ENCODE peak calls at places on chromosomes 1 and 21, in eight cellular contexts. One of them, this sample, is unnamed.

GRCh38 chr1:176559474-176560390 is 96.8 kb downstream of the PAPPA2 start:
- DNase-seq in PC-3: peak
- DNase-seq in SK-N-SH: peak
- DNase-seq in fibroblast of lung: peak
- DNase-seq in HCT116: peak
- DNase-seq in GM23338: peak
- DNase-seq in H9: peak
- DNase-seq in IMR-90: peak
- DNase-seq in this sample: peak

GRCh38 chr1:203325004-203325417 is 19.7 kb downstream of the BTG2 start:
- DNase-seq in PC-3: no peak
- DNase-seq in SK-N-SH: no peak
- DNase-seq in fibroblast of lung: no peak
- DNase-seq in HCT116: no peak
- DNase-seq in GM23338: peak
- DNase-seq in H9: no peak
- DNase-seq in IMR-90: no peak
- DNase-seq in this sample: peak

GRCh38 chr1:160397651-160398050 is 2.7 kb upstream of the VANGL2 start:
- DNase-seq in PC-3: no peak
- DNase-seq in SK-N-SH: no peak
- DNase-seq in fibroblast of lung: no peak
- DNase-seq in HCT116: no peak
- DNase-seq in GM23338: no peak
- DNase-seq in H9: no peak
- DNase-seq in IMR-90: no peak
- DNase-seq in this sample: no peak

GRCh38 chr1:24795236-24795635 is 50.0 kb downstream of the CLIC4 start:
- DNase-seq in PC-3: no peak
- DNase-seq in SK-N-SH: no peak
- DNase-seq in fibroblast of lung: no peak
- DNase-seq in HCT116: no peak
- DNase-seq in GM23338: no peak
- DNase-seq in H9: no peak
- DNase-seq in IMR-90: peak
- DNase-seq in this sample: no peak

GRCh38 chr21:45655071-45655470 is 11.5 kb downstream of the PCBP3 start:
- DNase-seq in PC-3: peak
- DNase-seq in SK-N-SH: no peak
- DNase-seq in fibroblast of lung: peak
- DNase-seq in HCT116: no peak
- DNase-seq in GM23338: no peak
- DNase-seq in H9: no peak
- DNase-seq in IMR-90: peak
- DNase-seq in this sample: no peak

GRCh38 chr1:20440785-20441200 is 45.2 kb downstream of the CAMK2N1 start:
- DNase-seq in PC-3: peak
- DNase-seq in SK-N-SH: peak
- DNase-seq in fibroblast of lung: peak
- DNase-seq in HCT116: peak
- DNase-seq in GM23338: peak
- DNase-seq in H9: peak
- DNase-seq in IMR-90: peak
- DNase-seq in this sample: peak

GRCh38 chr21:34890724-34891609 is 158.1 kb downstream of the RUNX1 start:
- DNase-seq in PC-3: no peak
- DNase-seq in SK-N-SH: peak
- DNase-seq in fibroblast of lung: peak
- DNase-seq in HCT116: no peak
- DNase-seq in GM23338: peak
- DNase-seq in H9: peak
- DNase-seq in IMR-90: peak
- DNase-seq in this sample: no peak

GRCh38 chr1:8211620-8212442 is 106.1 kb upstream of the SLC45A1 start:
- DNase-seq in PC-3: peak
- DNase-seq in SK-N-SH: no peak
- DNase-seq in fibroblast of lung: peak
- DNase-seq in HCT116: peak
- DNase-seq in GM23338: peak
- DNase-seq in H9: no peak
- DNase-seq in IMR-90: peak
- DNase-seq in this sample: peak

GRCh38 chr1:95584315-95584714 is 350.3 kb downstream of the RWDD3 start:
- DNase-seq in PC-3: no peak
- DNase-seq in SK-N-SH: no peak
- DNase-seq in fibroblast of lung: no peak
- DNase-seq in HCT116: no peak
- DNase-seq in GM23338: no peak
- DNase-seq in H9: no peak
- DNase-seq in IMR-90: no peak
- DNase-seq in this sample: no peak

GRCh38 chr1:181010789-181011188 is 11.9 kb downstream of the STX6 start:
- DNase-seq in PC-3: no peak
- DNase-seq in SK-N-SH: no peak
- DNase-seq in fibroblast of lung: no peak
- DNase-seq in HCT116: no peak
- DNase-seq in GM23338: no peak
- DNase-seq in H9: no peak
- DNase-seq in IMR-90: peak
- DNase-seq in this sample: no peak

GRCh38 chr1:107874221-107874620 is 90.8 kb downstream of the VAV3 start:
- DNase-seq in PC-3: no peak
- DNase-seq in SK-N-SH: no peak
- DNase-seq in fibroblast of lung: peak
- DNase-seq in HCT116: no peak
- DNase-seq in GM23338: no peak
- DNase-seq in H9: no peak
- DNase-seq in IMR-90: no peak
- DNase-seq in this sample: no peak

GRCh38 chr21:28959367-28960099 is 33.1 kb downstream of the LTN1 start:
- DNase-seq in PC-3: peak
- DNase-seq in SK-N-SH: no peak
- DNase-seq in fibroblast of lung: peak
- DNase-seq in HCT116: no peak
- DNase-seq in GM23338: no peak
- DNase-seq in H9: no peak
- DNase-seq in IMR-90: peak
- DNase-seq in this sample: no peak

GRCh38 chr1:213201380-213202155 is 150.5 kb downstream of the RPS6KC1 start:
- DNase-seq in PC-3: no peak
- DNase-seq in SK-N-SH: no peak
- DNase-seq in fibroblast of lung: peak
- DNase-seq in HCT116: no peak
- DNase-seq in GM23338: no peak
- DNase-seq in H9: no peak
- DNase-seq in IMR-90: peak
- DNase-seq in this sample: no peak

GRCh38 chr1:63742526-63742925 is 31.3 kb upstream of the ROR1 start:
- DNase-seq in PC-3: no peak
- DNase-seq in SK-N-SH: no peak
- DNase-seq in fibroblast of lung: no peak
- DNase-seq in HCT116: no peak
- DNase-seq in GM23338: no peak
- DNase-seq in H9: no peak
- DNase-seq in IMR-90: no peak
- DNase-seq in this sample: no peak

GRCh38 chr1:2644171-2644570 is 11.4 kb upstream of the MMEL1 start:
- DNase-seq in PC-3: no peak
- DNase-seq in SK-N-SH: no peak
- DNase-seq in fibroblast of lung: no peak
- DNase-seq in HCT116: no peak
- DNase-seq in GM23338: no peak
- DNase-seq in H9: no peak
- DNase-seq in IMR-90: no peak
- DNase-seq in this sample: no peak

GRCh38 chr1:213122514-213122929 is 71.5 kb downstream of the RPS6KC1 start:
- DNase-seq in PC-3: peak
- DNase-seq in SK-N-SH: peak
- DNase-seq in fibroblast of lung: peak
- DNase-seq in HCT116: peak
- DNase-seq in GM23338: peak
- DNase-seq in H9: no peak
- DNase-seq in IMR-90: peak
- DNase-seq in this sample: no peak

DNA sequence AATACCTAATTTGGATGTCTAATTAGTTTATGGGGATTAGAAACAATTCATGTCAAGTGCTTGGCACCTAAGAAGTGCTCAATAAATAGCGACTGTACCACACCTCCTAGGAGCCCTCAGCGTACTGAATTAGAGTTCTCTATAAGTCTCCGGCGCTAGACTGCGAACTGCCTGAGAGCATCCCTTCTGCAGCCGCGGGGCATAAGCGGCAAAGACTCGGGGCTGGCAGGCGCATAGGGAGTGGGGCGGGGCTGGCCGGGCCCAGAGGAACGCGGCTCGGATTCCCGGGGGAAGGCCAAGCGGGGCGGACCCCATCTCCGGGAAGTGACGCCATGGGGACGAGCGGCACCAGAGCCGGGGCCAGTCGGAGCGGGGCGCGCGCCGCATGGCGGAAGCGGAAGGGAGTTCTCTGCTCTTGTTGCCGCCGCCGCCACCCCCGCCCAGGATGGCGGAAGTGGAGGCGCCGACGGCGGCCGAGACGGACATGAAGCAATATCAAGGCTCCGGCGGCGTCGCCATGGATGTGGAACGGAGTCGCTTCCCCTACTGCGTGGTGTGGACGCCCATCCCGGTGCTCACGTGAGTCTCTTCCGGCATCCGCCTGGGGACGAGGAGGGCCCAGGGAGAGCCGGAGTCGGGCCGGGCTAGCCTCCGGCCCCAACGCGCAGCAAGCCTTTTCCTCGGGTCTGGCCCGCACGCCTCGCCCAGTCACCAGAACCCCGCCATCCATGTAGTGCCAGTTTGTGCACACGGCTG is at the start of gene TMEM222:
- DNase-seq in PC-3: peak
- DNase-seq in SK-N-SH: peak
- DNase-seq in fibroblast of lung: peak
- DNase-seq in HCT116: peak
- DNase-seq in GM23338: peak
- DNase-seq in H9: peak
- DNase-seq in IMR-90: peak
- DNase-seq in this sample: peak
- TF ChIP-seq CTCF in PC-3: no peak
- TF ChIP-seq CTCF in SK-N-SH: no peak
- TF ChIP-seq CTCF in fibroblast of lung: no peak
- TF ChIP-seq CTCF in HCT116: no peak
- TF ChIP-seq CTCF in GM23338: peak
- TF ChIP-seq CTCF in H9: no peak
- TF ChIP-seq CTCF in IMR-90: peak
- TF ChIP-seq CTCF in this sample: no peak

GRCh38 chr21:30612132-30612531 is 1.6 kb downstream of the KRTAP6-1 start:
- DNase-seq in PC-3: no peak
- DNase-seq in SK-N-SH: no peak
- DNase-seq in fibroblast of lung: no peak
- DNase-seq in HCT116: no peak
- DNase-seq in GM23338: no peak
- DNase-seq in H9: no peak
- DNase-seq in IMR-90: no peak
- DNase-seq in this sample: no peak
- H3K4me2 ChIP-seq in PC-3: no peak
- H3K4me2 ChIP-seq in SK-N-SH: no peak
- H3K4me2 ChIP-seq in fibroblast of lung: no peak
- H3K4me2 ChIP-seq in HCT116: no peak
- H3K4me2 ChIP-seq in GM23338: no peak
- H3K4me2 ChIP-seq in H9: no peak
- H3K4me2 ChIP-seq in IMR-90: no peak
- H3K4me2 ChIP-seq in this sample: no peak

GRCh38 chr1:117127840-117128239 is 6.3 kb upstream of the TRIM45 start:
- DNase-seq in PC-3: no peak
- DNase-seq in SK-N-SH: no peak
- DNase-seq in fibroblast of lung: no peak
- DNase-seq in HCT116: no peak
- DNase-seq in GM23338: no peak
- DNase-seq in H9: no peak
- DNase-seq in IMR-90: peak
- DNase-seq in this sample: no peak

GRCh38 chr1:117130526-117130925 is 9.0 kb upstream of the TRIM45 start:
- DNase-seq in PC-3: no peak
- DNase-seq in SK-N-SH: no peak
- DNase-seq in fibroblast of lung: no peak
- DNase-seq in HCT116: no peak
- DNase-seq in GM23338: no peak
- DNase-seq in H9: no peak
- DNase-seq in IMR-90: no peak
- DNase-seq in this sample: no peak

GRCh38 chr1:117123274-117123673 is 1.7 kb upstream of the TRIM45 start:
- DNase-seq in PC-3: no peak
- DNase-seq in SK-N-SH: no peak
- DNase-seq in fibroblast of lung: no peak
- DNase-seq in HCT116: no peak
- DNase-seq in GM23338: no peak
- DNase-seq in H9: no peak
- DNase-seq in IMR-90: no peak
- DNase-seq in this sample: no peak

DNA sequence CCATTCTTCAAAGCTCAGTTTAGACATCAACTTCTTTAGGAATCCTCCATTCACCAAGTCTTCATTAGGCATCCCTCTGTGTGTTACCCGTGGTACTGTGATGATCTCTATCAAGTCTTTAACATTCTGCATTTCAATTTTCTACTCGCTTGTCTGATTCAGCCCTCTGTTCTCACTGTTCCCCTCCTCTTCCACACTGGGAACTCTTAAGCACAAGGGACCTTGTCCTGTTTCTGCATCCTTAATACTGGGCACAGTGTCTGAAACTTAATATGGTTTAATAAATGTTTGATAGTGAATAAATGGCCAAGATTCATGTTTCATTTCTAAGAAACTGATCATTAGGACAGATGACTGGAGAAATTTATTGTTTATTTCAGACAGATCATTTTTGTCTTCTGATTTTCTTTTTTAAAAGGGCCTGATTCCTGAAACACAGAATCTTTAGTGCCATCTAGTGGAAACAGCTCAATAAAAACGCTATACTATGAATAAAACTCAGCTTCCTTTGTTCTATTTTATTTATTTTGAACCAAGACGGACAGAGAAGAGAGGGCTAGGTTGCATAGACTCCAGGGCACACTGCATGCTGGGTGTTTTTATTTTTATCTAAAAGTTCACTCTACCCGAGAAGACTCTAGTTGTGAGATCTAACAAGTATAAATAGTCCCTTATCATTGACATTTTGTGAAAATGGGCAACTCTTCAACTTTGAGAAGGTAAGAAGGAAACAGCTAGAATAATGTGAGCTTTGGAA is 7.0 kb upstream of the TRIM45 start:
- DNase-seq in PC-3: peak
- DNase-seq in SK-N-SH: peak
- DNase-seq in fibroblast of lung: peak
- DNase-seq in HCT116: peak
- DNase-seq in GM23338: peak
- DNase-seq in H9: no peak
- DNase-seq in IMR-90: peak
- DNase-seq in this sample: no peak
- TF ChIP-seq CTCF in PC-3: peak
- TF ChIP-seq CTCF in SK-N-SH: peak
- TF ChIP-seq CTCF in fibroblast of lung: peak
- TF ChIP-seq CTCF in HCT116: peak
- TF ChIP-seq CTCF in GM23338: no peak
- TF ChIP-seq CTCF in H9: peak
- TF ChIP-seq CTCF in IMR-90: peak
- TF ChIP-seq CTCF in this sample: peak

DNA sequence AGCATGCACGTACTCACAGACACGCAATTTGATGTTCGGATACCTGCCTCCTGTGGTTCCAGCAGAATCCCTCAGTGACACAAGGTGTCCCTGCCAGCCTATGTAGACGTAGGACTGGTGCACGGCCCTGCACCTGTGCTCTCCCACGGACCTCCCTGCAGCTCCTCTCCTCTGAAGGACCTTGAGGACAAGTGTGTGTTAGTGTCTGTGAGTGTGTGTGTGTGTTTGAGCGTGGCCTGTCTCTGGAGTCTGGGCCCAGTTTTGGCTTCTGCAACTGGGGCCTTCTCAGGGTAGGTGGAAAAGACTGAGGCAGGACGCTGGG is 22.5 kb upstream of the DMBX1 start:
- DNase-seq in PC-3: no peak
- DNase-seq in SK-N-SH: no peak
- DNase-seq in fibroblast of lung: no peak
- DNase-seq in HCT116: no peak
- DNase-seq in GM23338: no peak
- DNase-seq in H9: no peak
- DNase-seq in IMR-90: no peak
- DNase-seq in this sample: no peak
- H3K4me2 ChIP-seq in PC-3: peak
- H3K4me2 ChIP-seq in SK-N-SH: peak
- H3K4me2 ChIP-seq in fibroblast of lung: peak
- H3K4me2 ChIP-seq in HCT116: peak
- H3K4me2 ChIP-seq in GM23338: peak
- H3K4me2 ChIP-seq in H9: peak
- H3K4me2 ChIP-seq in IMR-90: peak
- H3K4me2 ChIP-seq in this sample: peak